ENCODE peak calls at places on chromosomes 16 and 17, in six cellular contexts. H, E, Z, F, U and X are unnamed samples.

GRCh38 chr16:877242-878065 is 76.9 kb upstream of the GNG13 start:
- DNase-seq in Z (no peak), U (no peak), E (no peak), F (no peak), H (no peak), X (no peak)

GRCh38 chr17:9755083-9755482 is 36.3 kb downstream of the DHRS7C start:
- DNase-seq in U (peak), F (no peak), E (no peak), Z (no peak), H (no peak), X (no peak)

GRCh38 chr17:173064-173911 is 8.2 kb downstream of the DOC2B start:
- DNase-seq in H (no peak), Z (no peak), F (no peak), U (no peak), E (no peak), X (no peak)

GRCh38 chr16:53111078-53111776 is 56.4 kb downstream of the CHD9 start:
- DNase-seq in F (no peak), H (no peak), U (no peak), E (no peak), Z (no peak), X (no peak)

GRCh38 chr16:15041260-15042011 is 14.4 kb downstream of the NTAN1 start:
- DNase-seq in U (peak), F (peak), H (peak), Z (peak), E (no peak), X (peak)

GRCh38 chr16:88503374-88503770 is 50.3 kb downstream of the ZFPM1 start:
- DNase-seq in E (no peak), U (no peak), Z (no peak), F (no peak), H (peak), X (no peak)

GRCh38 chr16:2692948-2693651 is 10.8 kb downstream of the KCTD5 start:
- DNase-seq in U (no peak), E (no peak), F (no peak), Z (peak), H (no peak), X (peak)

GRCh38 chr16:3734084-3734757 is 16.9 kb upstream of the TRAP1 start:
- DNase-seq in H (no peak), Z (no peak), U (no peak), F (no peak), E (no peak), X (no peak)

GRCh38 chr16:56362706-56363105 is 62.6 kb downstream of the AMFR start:
- DNase-seq in F (no peak), E (no peak), Z (no peak), U (no peak), H (no peak), X (no peak)

GRCh38 chr16:12426122-12426521 is 377.6 kb downstream of the CPPED1 start:
- DNase-seq in U (no peak), H (peak), F (no peak), Z (peak), E (no peak), X (peak)

GRCh38 chr17:30336369-30337171 is 2.7 kb upstream of the TMIGD1 start:
- DNase-seq in H (peak), Z (no peak), E (peak), F (no peak), U (peak), X (peak)

GRCh38 chr16:14364386-14365199 is 265.5 kb downstream of the PARN start:
- DNase-seq in H (no peak), Z (no peak), F (no peak), U (peak), E (no peak), X (peak)

GRCh38 chr16:79283578-79283977 is 317.0 kb downstream of the MAF start:
- DNase-seq in U (no peak), E (peak), H (no peak), Z (no peak), F (no peak), X (no peak)

GRCh38 chr17:42221886-42222745 is 27.8 kb upstream of the GHDC start:
- DNase-seq in E (peak), Z (peak), F (peak), H (peak), U (peak), X (peak)

GRCh38 chr16:54462766-54463165 is 176.2 kb upstream of the IRX3 start:
- DNase-seq in E (no peak), Z (no peak), F (no peak), U (no peak), H (no peak), X (no peak)

GRCh38 chr16:78794581-78795300 is 695.3 kb downstream of the WWOX start:
- DNase-seq in F (no peak), H (no peak), U (no peak), E (peak), Z (no peak), X (no peak)

GRCh38 chr17:9414471-9414870 is 161.1 kb downstream of the STX8 start:
- DNase-seq in E (no peak), H (no peak), Z (no peak), U (no peak), F (no peak), X (no peak)

GRCh38 chr17:62781356-62781755 is 26.8 kb downstream of the MARCHF10 start:
- DNase-seq in F (no peak), H (no peak), Z (no peak), U (peak), E (no peak), X (peak)

GRCh38 chr16:86496262-86496928 is 13.9 kb upstream of the FOXF1 start:
- DNase-seq in F (no peak), E (no peak), Z (no peak), H (no peak), U (no peak), X (no peak)

GRCh38 chr16:54687043-54687655 is 243.5 kb upstream of the IRX5 start:
- DNase-seq in U (no peak), F (no peak), Z (no peak), E (no peak), H (no peak), X (no peak)

GRCh38 chr17:70168979-70169706 is at the start of gene KCNJ2:
- DNase-seq in E (no peak), Z (peak), F (peak), U (peak), H (peak), X (peak)

GRCh38 chr17:32517982-32518381 is 31.2 kb downstream of the CDK5R1 start:
- DNase-seq in U (no peak), Z (no peak), F (no peak), E (no peak), H (no peak), X (no peak)

GRCh38 chr17:42387663-42388380 is 420 bp downstream of the STAT3 start:
- DNase-seq in F (peak), E (peak), H (peak), Z (no peak), U (no peak), X (no peak)

GRCh38 chr17:3937359-3937758 is 21.1 kb upstream of the P2RX1 start:
- DNase-seq in F (no peak), E (no peak), Z (no peak), H (no peak), U (no peak), X (no peak)

GRCh38 chr17:76558210-76559095 is 18.6 kb downstream of the PRCD start:
- DNase-seq in F (no peak), U (peak), E (no peak), Z (no peak), H (no peak), X (peak)

GRCh38 chr17:19508327-19508867 is 25.3 kb upstream of the SLC47A1 start:
- DNase-seq in H (peak), Z (peak), U (no peak), E (peak), F (no peak), X (no peak)

GRCh38 chr16:30570621-30571443 is 682 bp downstream of the ZNF688 start:
- DNase-seq in Z (peak), E (no peak), U (peak), H (no peak), F (peak), X (peak)

GRCh38 chr17:76122411-76123126 is 18.5 kb downstream of the FOXJ1 start:
- DNase-seq in U (no peak), Z (no peak), F (no peak), E (no peak), H (no peak), X (no peak)

GRCh38 chr17:55398689-55399088 is 22.9 kb downstream of the MMD start:
- DNase-seq in E (no peak), F (no peak), H (no peak), Z (no peak), U (no peak), X (no peak)

GRCh38 chr16:87679593-87680271 is 77.4 kb downstream of the JPH3 start:
- DNase-seq in E (no peak), F (no peak), Z (no peak), H (no peak), U (no peak), X (no peak)

GRCh38 chr17:41660221-41660711 is 28.4 kb upstream of the EIF1 start:
- DNase-seq in U (no peak), E (no peak), Z (no peak), H (no peak), F (no peak), X (no peak)

GRCh38 chr17:40699359-40699758 is 4.2 kb downstream of the KRT24 start:
- DNase-seq in U (no peak), H (no peak), F (no peak), Z (no peak), E (no peak), X (no peak)

GRCh38 chr17:67137026-67137370 is 92.6 kb downstream of the CACNG1 start:
- DNase-seq in F (no peak), E (no peak), Z (no peak), U (peak), H (no peak), X (no peak)